ENCODE peak calls at places on chromosome 1, in seven cellular contexts. S is heart left ventricle; Y is fibroblast of lung; A is activated CD4-positive, alpha-beta T cell treated with anti-CD3 and anti-CD28 coated beads, Interleukin-2, amount 50 U/mL, for 24 hours; B is cerebellar cortex; E is HTR-8/SVneo; X is stimulated activated CD4-positive, alpha-beta T cell treated with anti-CD3 and anti-CD28 coated beads, Interleukin-2, amount 100 ng/mL, for 24 hours. K is an unnamed sample.

GRCh38 chr1:160022330-160023310 is 9.2 kb downstream of the PIGM start:
- DNase-seq in E (no peak), X (no peak), S (no peak), A (no peak), Y (no peak), B (no peak), K (no peak)

GRCh38 chr1:51484591-51484990 is 34.5 kb downstream of the EPS15 start:
- DNase-seq in X (no peak), A (no peak), S (no peak), E (no peak), Y (peak), B (no peak), K (peak)

GRCh38 chr1:171912509-171913185 is 71.3 kb downstream of the DNM3 start:
- DNase-seq in E (no peak), S (no peak), B (no peak), Y (no peak), A (no peak), X (no peak), K (peak)

GRCh38 chr1:229431270-229432115 is 2.4 kb downstream of the ACTA1 start:
- DNase-seq in E (no peak), B (no peak), A (no peak), S (no peak), X (no peak), Y (no peak), K (no peak)

GRCh38 chr1:31753623-31754349 is 10.4 kb downstream of the ADGRB2 start:
- DNase-seq in Y (no peak), X (no peak), B (peak), E (no peak), S (peak), A (no peak), K (no peak)

GRCh38 chr1:210857724-210858123 is 276.2 kb downstream of the KCNH1 start:
- DNase-seq in Y (peak), B (no peak), S (no peak), X (no peak), E (no peak), A (no peak), K (no peak)

GRCh38 chr1:230827801-230828200 is 40.5 kb downstream of the C1orf198 start:
- DNase-seq in S (no peak), X (no peak), E (no peak), B (no peak), Y (no peak), A (no peak), K (no peak)

GRCh38 chr1:19484793-19485361 is 462 bp downstream of the CAPZB start:
- DNase-seq in Y (no peak), B (no peak), X (peak), E (peak), A (no peak), S (no peak), K (no peak)

GRCh38 chr1:184050631-184051030 is 899 bp upstream of the TSEN15 start:
- DNase-seq in S (no peak), B (no peak), A (no peak), X (no peak), Y (no peak), E (no peak), K (no peak)

K was measured in SW480.